ENCODE peak calls at places on chromosomes 5 and 9, in seven cellular contexts. One of them, this sample, is unnamed.

GRCh38 chr9:135376511-135377173 is 102.9 kb upstream of the PPP1R26 start:
- DNase-seq in stimulated activated effector memory CD8-positive, alpha-beta T cell treated with anti-CD3 and anti-CD28 coated beads, Interleukin-12 subunit alpha, Interleukin-12 subunit beta, amount 100 ng/mL, for 72 hours: no peak
- DNase-seq in effector memory CD8-positive, alpha-beta T cell: no peak
- DNase-seq in posterior vena cava: no peak
- DNase-seq in renal cortical epithelial cell: no peak
- DNase-seq in Calu3: no peak
- DNase-seq in H4: no peak
- DNase-seq in this sample: no peak

GRCh38 chr9:72863456-72864094 is 89.3 kb downstream of the ALDH1A1 start:
- DNase-seq in renal cortical epithelial cell: no peak
- DNase-seq in H4: no peak
- DNase-seq in effector memory CD8-positive, alpha-beta T cell: no peak
- DNase-seq in posterior vena cava: no peak
- DNase-seq in Calu3: no peak
- DNase-seq in stimulated activated effector memory CD8-positive, alpha-beta T cell treated with anti-CD3 and anti-CD28 coated beads, Interleukin-12 subunit alpha, Interleukin-12 subunit beta, amount 100 ng/mL, for 72 hours: no peak
- DNase-seq in this sample: no peak

GRCh38 chr5:180173875-180174586 is 35.0 kb downstream of the RASGEF1C start:
- DNase-seq in H4: peak
- DNase-seq in effector memory CD8-positive, alpha-beta T cell: no peak
- DNase-seq in posterior vena cava: no peak
- DNase-seq in renal cortical epithelial cell: peak
- DNase-seq in stimulated activated effector memory CD8-positive, alpha-beta T cell treated with anti-CD3 and anti-CD28 coated beads, Interleukin-12 subunit alpha, Interleukin-12 subunit beta, amount 100 ng/mL, for 72 hours: no peak
- DNase-seq in Calu3: no peak
- DNase-seq in this sample: no peak

GRCh38 chr5:144203750-144204596 is 33.3 kb downstream of the KCTD16 start:
- DNase-seq in stimulated activated effector memory CD8-positive, alpha-beta T cell treated with anti-CD3 and anti-CD28 coated beads, Interleukin-12 subunit alpha, Interleukin-12 subunit beta, amount 100 ng/mL, for 72 hours: no peak
- DNase-seq in Calu3: peak
- DNase-seq in renal cortical epithelial cell: peak
- DNase-seq in posterior vena cava: no peak
- DNase-seq in effector memory CD8-positive, alpha-beta T cell: peak
- DNase-seq in H4: peak
- DNase-seq in this sample: no peak

GRCh38 chr9:93621922-93622321 is 45.5 kb downstream of the PHF2 start:
- DNase-seq in stimulated activated effector memory CD8-positive, alpha-beta T cell treated with anti-CD3 and anti-CD28 coated beads, Interleukin-12 subunit alpha, Interleukin-12 subunit beta, amount 100 ng/mL, for 72 hours: no peak
- DNase-seq in effector memory CD8-positive, alpha-beta T cell: no peak
- DNase-seq in H4: no peak
- DNase-seq in Calu3: no peak
- DNase-seq in posterior vena cava: no peak
- DNase-seq in renal cortical epithelial cell: no peak
- DNase-seq in this sample: no peak

GRCh38 chr5:143851383-143851782 is 39.4 kb downstream of the HMHB1 start:
- DNase-seq in Calu3: no peak
- DNase-seq in renal cortical epithelial cell: peak
- DNase-seq in H4: no peak
- DNase-seq in effector memory CD8-positive, alpha-beta T cell: no peak
- DNase-seq in posterior vena cava: no peak
- DNase-seq in stimulated activated effector memory CD8-positive, alpha-beta T cell treated with anti-CD3 and anti-CD28 coated beads, Interleukin-12 subunit alpha, Interleukin-12 subunit beta, amount 100 ng/mL, for 72 hours: no peak
- DNase-seq in this sample: no peak

GRCh38 chr9:36988848-36989247 is 45.2 kb downstream of the PAX5 start:
- DNase-seq in stimulated activated effector memory CD8-positive, alpha-beta T cell treated with anti-CD3 and anti-CD28 coated beads, Interleukin-12 subunit alpha, Interleukin-12 subunit beta, amount 100 ng/mL, for 72 hours: no peak
- DNase-seq in renal cortical epithelial cell: no peak
- DNase-seq in posterior vena cava: peak
- DNase-seq in H4: no peak
- DNase-seq in effector memory CD8-positive, alpha-beta T cell: no peak
- DNase-seq in Calu3: no peak
- DNase-seq in this sample: no peak

GRCh38 chr5:74130141-74130897 is 504.3 kb downstream of the ARHGEF28 start:
- DNase-seq in effector memory CD8-positive, alpha-beta T cell: no peak
- DNase-seq in posterior vena cava: no peak
- DNase-seq in Calu3: no peak
- DNase-seq in renal cortical epithelial cell: no peak
- DNase-seq in H4: no peak
- DNase-seq in stimulated activated effector memory CD8-positive, alpha-beta T cell treated with anti-CD3 and anti-CD28 coated beads, Interleukin-12 subunit alpha, Interleukin-12 subunit beta, amount 100 ng/mL, for 72 hours: no peak
- DNase-seq in this sample: no peak

GRCh38 chr5:178437296-178438075 is 152.7 kb downstream of the COL23A1 start:
- DNase-seq in H4: no peak
- DNase-seq in effector memory CD8-positive, alpha-beta T cell: no peak
- DNase-seq in renal cortical epithelial cell: no peak
- DNase-seq in Calu3: no peak
- DNase-seq in stimulated activated effector memory CD8-positive, alpha-beta T cell treated with anti-CD3 and anti-CD28 coated beads, Interleukin-12 subunit alpha, Interleukin-12 subunit beta, amount 100 ng/mL, for 72 hours: no peak
- DNase-seq in posterior vena cava: no peak
- DNase-seq in this sample: no peak

GRCh38 chr5:134846641-134846960 is 833 bp downstream of the C5orf24 start:
- DNase-seq in effector memory CD8-positive, alpha-beta T cell: no peak
- DNase-seq in Calu3: peak
- DNase-seq in stimulated activated effector memory CD8-positive, alpha-beta T cell treated with anti-CD3 and anti-CD28 coated beads, Interleukin-12 subunit alpha, Interleukin-12 subunit beta, amount 100 ng/mL, for 72 hours: peak
- DNase-seq in posterior vena cava: no peak
- DNase-seq in renal cortical epithelial cell: peak
- DNase-seq in H4: no peak
- DNase-seq in this sample: no peak

GRCh38 chr5:149489605-149490037 is 61.6 kb downstream of the CSNK1A1 start:
- DNase-seq in H4: no peak
- DNase-seq in posterior vena cava: no peak
- DNase-seq in Calu3: no peak
- DNase-seq in stimulated activated effector memory CD8-positive, alpha-beta T cell treated with anti-CD3 and anti-CD28 coated beads, Interleukin-12 subunit alpha, Interleukin-12 subunit beta, amount 100 ng/mL, for 72 hours: no peak
- DNase-seq in effector memory CD8-positive, alpha-beta T cell: no peak
- DNase-seq in renal cortical epithelial cell: no peak
- DNase-seq in this sample: no peak

GRCh38 chr5:93279292-93279974 is 301.6 kb downstream of the NR2F1-AS1 start:
- DNase-seq in renal cortical epithelial cell: no peak
- DNase-seq in posterior vena cava: no peak
- DNase-seq in stimulated activated effector memory CD8-positive, alpha-beta T cell treated with anti-CD3 and anti-CD28 coated beads, Interleukin-12 subunit alpha, Interleukin-12 subunit beta, amount 100 ng/mL, for 72 hours: no peak
- DNase-seq in Calu3: no peak
- DNase-seq in H4: no peak
- DNase-seq in effector memory CD8-positive, alpha-beta T cell: no peak
- DNase-seq in this sample: no peak

GRCh38 chr9:69877852-69878507 is 57.4 kb downstream of the CFAP95 start:
- DNase-seq in H4: peak
- DNase-seq in Calu3: no peak
- DNase-seq in posterior vena cava: no peak
- DNase-seq in stimulated activated effector memory CD8-positive, alpha-beta T cell treated with anti-CD3 and anti-CD28 coated beads, Interleukin-12 subunit alpha, Interleukin-12 subunit beta, amount 100 ng/mL, for 72 hours: no peak
- DNase-seq in renal cortical epithelial cell: peak
- DNase-seq in effector memory CD8-positive, alpha-beta T cell: no peak
- DNase-seq in this sample: no peak

GRCh38 chr5:76152161-76152560 is 69.0 kb downstream of the SV2C start:
- DNase-seq in effector memory CD8-positive, alpha-beta T cell: no peak
- DNase-seq in renal cortical epithelial cell: no peak
- DNase-seq in stimulated activated effector memory CD8-positive, alpha-beta T cell treated with anti-CD3 and anti-CD28 coated beads, Interleukin-12 subunit alpha, Interleukin-12 subunit beta, amount 100 ng/mL, for 72 hours: no peak
- DNase-seq in posterior vena cava: no peak
- DNase-seq in Calu3: no peak
- DNase-seq in H4: no peak
- DNase-seq in this sample: no peak

GRCh38 chr9:116550728-116551436 is 136.2 kb upstream of the TRIM32 start:
- DNase-seq in stimulated activated effector memory CD8-positive, alpha-beta T cell treated with anti-CD3 and anti-CD28 coated beads, Interleukin-12 subunit alpha, Interleukin-12 subunit beta, amount 100 ng/mL, for 72 hours: no peak
- DNase-seq in H4: no peak
- DNase-seq in posterior vena cava: no peak
- DNase-seq in effector memory CD8-positive, alpha-beta T cell: no peak
- DNase-seq in renal cortical epithelial cell: no peak
- DNase-seq in Calu3: no peak
- DNase-seq in this sample: no peak

GRCh38 chr9:133770076-133770777 is 32.1 kb upstream of the SARDH start:
- DNase-seq in stimulated activated effector memory CD8-positive, alpha-beta T cell treated with anti-CD3 and anti-CD28 coated beads, Interleukin-12 subunit alpha, Interleukin-12 subunit beta, amount 100 ng/mL, for 72 hours: no peak
- DNase-seq in posterior vena cava: peak
- DNase-seq in effector memory CD8-positive, alpha-beta T cell: no peak
- DNase-seq in H4: no peak
- DNase-seq in renal cortical epithelial cell: no peak
- DNase-seq in Calu3: no peak
- DNase-seq in this sample: no peak

GRCh38 chr5:99105216-99105615 is 176.4 kb upstream of the CHD1 start:
- DNase-seq in effector memory CD8-positive, alpha-beta T cell: no peak
- DNase-seq in Calu3: no peak
- DNase-seq in posterior vena cava: no peak
- DNase-seq in stimulated activated effector memory CD8-positive, alpha-beta T cell treated with anti-CD3 and anti-CD28 coated beads, Interleukin-12 subunit alpha, Interleukin-12 subunit beta, amount 100 ng/mL, for 72 hours: no peak
- DNase-seq in renal cortical epithelial cell: peak
- DNase-seq in H4: peak
- DNase-seq in this sample: no peak

GRCh38 chr9:19113964-19114679 is 11.4 kb upstream of the HAUS6 start:
- DNase-seq in renal cortical epithelial cell: peak
- DNase-seq in stimulated activated effector memory CD8-positive, alpha-beta T cell treated with anti-CD3 and anti-CD28 coated beads, Interleukin-12 subunit alpha, Interleukin-12 subunit beta, amount 100 ng/mL, for 72 hours: no peak
- DNase-seq in posterior vena cava: no peak
- DNase-seq in H4: peak
- DNase-seq in effector memory CD8-positive, alpha-beta T cell: no peak
- DNase-seq in Calu3: peak
- DNase-seq in this sample: no peak

GRCh38 chr5:2183154-2184023 is 300.7 kb upstream of the IRX4 start:
- DNase-seq in posterior vena cava: no peak
- DNase-seq in H4: no peak
- DNase-seq in renal cortical epithelial cell: no peak
- DNase-seq in effector memory CD8-positive, alpha-beta T cell: no peak
- DNase-seq in stimulated activated effector memory CD8-positive, alpha-beta T cell treated with anti-CD3 and anti-CD28 coated beads, Interleukin-12 subunit alpha, Interleukin-12 subunit beta, amount 100 ng/mL, for 72 hours: no peak
- DNase-seq in Calu3: no peak
- DNase-seq in this sample: no peak

GRCh38 chr9:95116002-95116819 is 201.3 kb downstream of the FANCC start:
- DNase-seq in posterior vena cava: no peak
- DNase-seq in Calu3: no peak
- DNase-seq in stimulated activated effector memory CD8-positive, alpha-beta T cell treated with anti-CD3 and anti-CD28 coated beads, Interleukin-12 subunit alpha, Interleukin-12 subunit beta, amount 100 ng/mL, for 72 hours: no peak
- DNase-seq in renal cortical epithelial cell: no peak
- DNase-seq in H4: peak
- DNase-seq in effector memory CD8-positive, alpha-beta T cell: no peak
- DNase-seq in this sample: no peak

GRCh38 chr9:22683393-22684075 is 236.9 kb downstream of the DMRTA1 start:
- DNase-seq in H4: peak
- DNase-seq in posterior vena cava: no peak
- DNase-seq in effector memory CD8-positive, alpha-beta T cell: no peak
- DNase-seq in renal cortical epithelial cell: peak
- DNase-seq in Calu3: no peak
- DNase-seq in stimulated activated effector memory CD8-positive, alpha-beta T cell treated with anti-CD3 and anti-CD28 coated beads, Interleukin-12 subunit alpha, Interleukin-12 subunit beta, amount 100 ng/mL, for 72 hours: no peak
- DNase-seq in this sample: no peak

This sample was measured in occipital lobe.